ENCODE peak calls at places on chromosomes 11 and 22, in four cellular contexts. F is PC-9, Z is OCI-LY7, S is dorsolateral prefrontal cortex. B is an unnamed sample.

GRCh38 chr11:74746868-74747267 is 1.8 kb upstream of the RNF169 start:
- DNase-seq in Z (no peak), S (no peak), F (no peak), B (no peak)

GRCh38 chr22:33180371-33180770 is 122.2 kb upstream of the SYN3 start:
- DNase-seq in F (no peak), Z (no peak), S (no peak), B (no peak)

GRCh38 chr22:38133331-38133730 is 22.8 kb upstream of the BAIAP2L2 start:
- DNase-seq in F (no peak), Z (no peak), S (no peak), B (no peak)

GRCh38 chr11:6391548-6392134 is 1.4 kb downstream of the SMPD1 start:
- DNase-seq in Z (no peak), S (no peak), F (no peak), B (no peak)

GRCh38 chr22:48581821-48582469 is 1245.7 kb downstream of the BRD1 start:
- DNase-seq in S (no peak), F (no peak), Z (no peak), B (no peak)

GRCh38 chr11:113316251-113316650 is 1.9 kb downstream of the TTC12 start:
- DNase-seq in F (no peak), Z (no peak), S (no peak), B (no peak)

GRCh38 chr11:64876226-64876750 is 2.1 kb downstream of the EHD1 start:
- DNase-seq in F (no peak), Z (no peak), S (peak), B (no peak)

GRCh38 chr11:26028294-26028954 is 303.5 kb upstream of the ANO3 start:
- DNase-seq in S (no peak), Z (no peak), F (no peak), B (no peak)

GRCh38 chr22:23806837-23807236 is 20.1 kb downstream of the SMARCB1 start:
- DNase-seq in S (no peak), Z (peak), F (no peak), B (no peak)

GRCh38 chr11:65310215-65310614 is 4.5 kb upstream of the CDC42EP2 start:
- DNase-seq in F (no peak), S (peak), Z (no peak), B (no peak)

GRCh38 chr22:43526951-43527350 is 115.1 kb downstream of the MPPED1 start:
- DNase-seq in Z (no peak), S (no peak), F (no peak), B (no peak)

GRCh38 chr11:120929664-120930154 is 94.2 kb upstream of the TBCEL start:
- DNase-seq in S (peak), Z (peak), F (peak), B (no peak)

GRCh38 chr11:43957571-43957970 is 15.1 kb downstream of the C11orf96 start:
- DNase-seq in F (no peak), Z (no peak), S (no peak), B (no peak)

GRCh38 chr11:116697011-116697410 is 75.8 kb downstream of the BUD13 start:
- DNase-seq in Z (no peak), F (no peak), S (no peak), B (no peak)

GRCh38 chr11:35617687-35618496 is at the start of gene FJX1:
- DNase-seq in F (peak), Z (no peak), S (peak), B (no peak)

GRCh38 chr11:3865388-3866193 is 10.1 kb downstream of the STIM1 start:
- DNase-seq in S (no peak), F (peak), Z (peak), B (no peak)

GRCh38 chr11:117744471-117745280 is 52.3 kb downstream of the DSCAML1 start:
- DNase-seq in Z (no peak), F (no peak), S (no peak), B (no peak)

GRCh38 chr11:11735586-11735985 is 106.2 kb upstream of the USP47 start:
- DNase-seq in F (no peak), Z (no peak), S (no peak), B (no peak)

GRCh38 chr11:70736937-70737640 is 338.8 kb downstream of the CTTN start:
- DNase-seq in F (no peak), Z (no peak), S (no peak), B (no peak)

GRCh38 chr11:77495526-77495925 is 21.6 kb upstream of the PAK1 start:
- DNase-seq in Z (no peak), F (no peak), S (no peak), B (no peak)

GRCh38 chr11:69416123-69416475 is 65.4 kb upstream of the LINC01488 start:
- DNase-seq in S (no peak), F (no peak), Z (no peak), B (no peak)

GRCh38 chr22:43885786-43886185 is 6.0 kb downstream of the PNPLA5 start:
- DNase-seq in F (no peak), Z (no peak), S (no peak), B (no peak)

GRCh38 chr22:27499121-27499520 is 302.4 kb downstream of the MN1 start:
- DNase-seq in F (no peak), Z (no peak), S (no peak), B (no peak)

GRCh38 chr11:93100211-93100610 is 97.6 kb downstream of the SLC36A4 start:
- DNase-seq in F (no peak), Z (no peak), S (no peak), B (no peak)

GRCh38 chr22:42468841-42469240 is 36.6 kb upstream of the NFAM1 start:
- DNase-seq in F (no peak), Z (no peak), S (no peak), B (no peak)

GRCh38 chr11:24747275-24748251 is 250.7 kb downstream of the LUZP2 start:
- DNase-seq in F (no peak), S (no peak), Z (peak), B (no peak)

GRCh38 chr22:23836692-23837495 is 1.9 kb downstream of the DERL3 start:
- DNase-seq in F (no peak), S (no peak), Z (no peak), B (no peak)

GRCh38 chr11:10450451-10451398 is 4.3 kb upstream of the AMPD3 start:
- DNase-seq in Z (no peak), F (peak), S (peak), B (no peak)

GRCh38 chr11:129141748-129142475 is 50.2 kb downstream of the ARHGAP32 start:
- DNase-seq in F (no peak), Z (no peak), S (no peak), B (no peak)

GRCh38 chr22:39583066-39583667 is 12.6 kb downstream of the CACNA1I start:
- DNase-seq in Z (no peak), S (no peak), F (no peak), B (no peak)

GRCh38 chr11:57230797-57231538 is 6.1 kb downstream of the APLNR start:
- DNase-seq in S (no peak), F (no peak), Z (no peak), B (no peak)

GRCh38 chr11:117183724-117184349 is 5.3 kb downstream of the SIDT2 start:
- DNase-seq in S (no peak), F (no peak), Z (no peak), B (peak)

GRCh38 chr11:95089620-95090542 is at the start of gene ENDOD1:
- DNase-seq in Z (peak), F (peak), S (peak), B (no peak)

GRCh38 chr22:20392983-20393704 is 807 bp upstream of the ZNF74 start:
- DNase-seq in Z (no peak), F (no peak), S (no peak), B (no peak)

GRCh38 chr22:20391222-20391621 is 2.7 kb upstream of the ZNF74 start:
- DNase-seq in Z (no peak), S (no peak), F (no peak), B (no peak)

GRCh38 chr22:20395181-20395896 is 1.4 kb downstream of the ZNF74 start:
- DNase-seq in S (no peak), F (no peak), Z (no peak), B (no peak)

GRCh38 chr22:20395897-20396287 is 1.9 kb downstream of the ZNF74 start:
- DNase-seq in F (no peak), S (no peak), Z (no peak), B (no peak)

GRCh38 chr22:20393705-20394476 is at the start of gene ZNF74:
- DNase-seq in S (peak), F (peak), Z (no peak), B (peak)
- TF ChIP-seq CTCF in S (peak), F (no peak), Z (no peak), B (no peak)

DNA sequence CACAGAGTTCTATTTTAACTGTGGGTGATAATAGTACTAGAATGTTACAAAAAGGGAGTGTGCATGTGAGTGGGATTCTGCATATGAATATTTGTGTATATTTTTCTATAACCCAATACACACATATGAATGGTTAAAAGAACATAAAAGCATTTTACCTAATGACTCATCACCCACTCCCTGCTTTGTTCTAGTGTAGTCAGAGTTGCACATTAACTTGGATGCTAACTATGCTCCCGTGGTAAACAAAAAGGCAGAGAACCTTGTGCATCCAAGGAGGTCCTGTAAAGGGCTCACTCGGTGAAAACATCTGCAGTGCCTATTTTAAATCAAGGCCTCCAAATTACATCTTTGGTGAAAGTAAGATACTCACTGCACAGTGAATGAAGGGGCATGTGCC is 1289.4 kb downstream of the LRRC4C start:
- DNase-seq in S (no peak), Z (no peak), F (no peak), B (no peak)
- H3K4me3 ChIP-seq in S (no peak), Z (no peak), F (no peak), B (no peak)

GRCh38 chr22:17369553-17370035 is 334 bp downstream of the CECR2 start:
- DNase-seq in Z (peak), S (peak), F (no peak), B (no peak)

GRCh38 chr22:17366329-17366728 is 2.9 kb upstream of the CECR2 start:
- DNase-seq in Z (no peak), S (no peak), F (no peak), B (no peak)

GRCh38 chr22:17368727-17369552 is at the start of gene CECR2:
- DNase-seq in F (no peak), S (peak), Z (peak), B (no peak)

GRCh38 chr22:17368144-17368726 is 1.0 kb upstream of the CECR2 start:
- DNase-seq in F (no peak), Z (no peak), S (no peak), B (no peak)

GRCh38 chr22:17366830-17367229 is 2.4 kb upstream of the CECR2 start:
- DNase-seq in Z (peak), F (no peak), S (peak), B (no peak)
- TF ChIP-seq CTCF in Z (peak), F (no peak), S (peak), B (no peak)

GRCh38 chr22:50088096-50088495 is 1.7 kb upstream of the MOV10L1 start:
- DNase-seq in Z (no peak), F (no peak), S (no peak), B (no peak)

GRCh38 chr22:50090141-50090714 is 422 bp downstream of the MOV10L1 start:
- DNase-seq in S (no peak), Z (no peak), F (no peak), B (no peak)

GRCh38 chr22:50091092-50091491 is 1.3 kb downstream of the MOV10L1 start:
- DNase-seq in F (no peak), Z (no peak), S (no peak), B (no peak)

GRCh38 chr22:50087646-50088045 is 2.2 kb upstream of the MOV10L1 start:
- DNase-seq in F (no peak), Z (no peak), S (no peak), B (no peak)

GRCh38 chr22:50089231-50090140 is at the start of gene MOV10L1:
- DNase-seq in S (peak), Z (no peak), F (no peak), B (no peak)
- H3K4me3 ChIP-seq in S (peak), Z (no peak), F (no peak), B (no peak)